ENCODE peak calls at places on chromosomes 4 and X, in nine cellular contexts. One of them, this sample, is unnamed.

GRCh38 chr4:1562371-1562770 is 121.7 kb downstream of the FAM53A start:
- DNase-seq in Peyer's patch: no peak
- DNase-seq in H9: no peak
- DNase-seq in left lung: peak; percentile 56
- DNase-seq in thoracic aorta: no peak
- DNase-seq in testis: no peak
- DNase-seq in brain microvascular endothelial cell: no peak
- DNase-seq in MM.1S: no peak
- DNase-seq in IMR-90: no peak
- DNase-seq in this sample: no peak

GRCh38 chr4:26088433-26088928 is 174.5 kb downstream of the SMIM20 start:
- DNase-seq in H9: no peak
- DNase-seq in thoracic aorta: no peak
- DNase-seq in testis: no peak
- DNase-seq in Peyer's patch: no peak
- DNase-seq in left lung: no peak
- DNase-seq in brain microvascular endothelial cell: peak; percentile 25
- DNase-seq in IMR-90: peak; percentile 78
- DNase-seq in MM.1S: no peak
- DNase-seq in this sample: no peak

GRCh38 chr4:169773889-169774288 is 16.1 kb upstream of the HPF1 start:
- DNase-seq in H9: no peak
- DNase-seq in left lung: no peak
- DNase-seq in testis: no peak
- DNase-seq in Peyer's patch: no peak
- DNase-seq in brain microvascular endothelial cell: no peak
- DNase-seq in thoracic aorta: no peak
- DNase-seq in IMR-90: no peak
- DNase-seq in MM.1S: no peak
- DNase-seq in this sample: no peak

GRCh38 chr4:140137654-140138053 is 16.3 kb downstream of the MAML3 start:
- DNase-seq in testis: no peak
- DNase-seq in MM.1S: no peak
- DNase-seq in H9: no peak
- DNase-seq in thoracic aorta: no peak
- DNase-seq in left lung: no peak
- DNase-seq in Peyer's patch: no peak
- DNase-seq in brain microvascular endothelial cell: peak; percentile 34
- DNase-seq in IMR-90: peak; percentile 59
- DNase-seq in this sample: no peak

GRCh38 chrX:96182366-96182765 is 502.3 kb upstream of the DIAPH2 start:
- DNase-seq in left lung: no peak
- DNase-seq in IMR-90: peak; percentile 15
- DNase-seq in brain microvascular endothelial cell: peak; percentile 27
- DNase-seq in Peyer's patch: no peak
- DNase-seq in H9: peak; percentile 78
- DNase-seq in MM.1S: peak; percentile 55
- DNase-seq in thoracic aorta: no peak
- DNase-seq in testis: peak; percentile 62
- DNase-seq in this sample: peak; percentile 86

GRCh38 chr4:168881754-168882153 is 128.3 kb downstream of the CBR4 start:
- DNase-seq in MM.1S: no peak
- DNase-seq in left lung: no peak
- DNase-seq in thoracic aorta: no peak
- DNase-seq in IMR-90: no peak
- DNase-seq in brain microvascular endothelial cell: no peak
- DNase-seq in testis: no peak
- DNase-seq in Peyer's patch: no peak
- DNase-seq in H9: no peak
- DNase-seq in this sample: no peak

GRCh38 chr4:137253949-137254348 is 278.3 kb downstream of the PCDH18 start:
- DNase-seq in left lung: no peak
- DNase-seq in IMR-90: peak; percentile 85
- DNase-seq in Peyer's patch: no peak
- DNase-seq in testis: no peak
- DNase-seq in MM.1S: no peak
- DNase-seq in thoracic aorta: no peak
- DNase-seq in H9: no peak
- DNase-seq in brain microvascular endothelial cell: peak; percentile 36
- DNase-seq in this sample: no peak

GRCh38 chr4:3802571-3803474 is 36.6 kb downstream of the ADRA2C start:
- DNase-seq in testis: no peak
- DNase-seq in brain microvascular endothelial cell: no peak
- DNase-seq in left lung: peak; percentile 43
- DNase-seq in MM.1S: no peak
- DNase-seq in IMR-90: no peak
- DNase-seq in H9: no peak
- DNase-seq in thoracic aorta: no peak
- DNase-seq in Peyer's patch: no peak
- DNase-seq in this sample: no peak

GRCh38 chr4:122328893-122329292 is 49.9 kb upstream of the ADAD1 start:
- DNase-seq in H9: no peak
- DNase-seq in thoracic aorta: no peak
- DNase-seq in testis: no peak
- DNase-seq in brain microvascular endothelial cell: no peak
- DNase-seq in Peyer's patch: no peak
- DNase-seq in left lung: no peak
- DNase-seq in MM.1S: no peak
- DNase-seq in IMR-90: no peak
- DNase-seq in this sample: no peak

GRCh38 chr4:93313207-93313606 is 515.3 kb upstream of the ATOH1 start:
- DNase-seq in IMR-90: peak; percentile 41
- DNase-seq in MM.1S: no peak
- DNase-seq in left lung: no peak
- DNase-seq in testis: no peak
- DNase-seq in thoracic aorta: no peak
- DNase-seq in H9: no peak
- DNase-seq in brain microvascular endothelial cell: no peak
- DNase-seq in Peyer's patch: no peak
- DNase-seq in this sample: no peak

GRCh38 chr4:5685296-5685695 is 23.1 kb downstream of the EVC2 start:
- DNase-seq in thoracic aorta: no peak
- DNase-seq in left lung: no peak
- DNase-seq in H9: no peak
- DNase-seq in IMR-90: no peak
- DNase-seq in brain microvascular endothelial cell: no peak
- DNase-seq in Peyer's patch: no peak
- DNase-seq in MM.1S: no peak
- DNase-seq in testis: no peak
- DNase-seq in this sample: no peak

GRCh38 chrX:64739792-64740378 is 236.4 kb downstream of the ZC4H2 start:
- DNase-seq in MM.1S: no peak
- DNase-seq in left lung: no peak
- DNase-seq in Peyer's patch: no peak
- DNase-seq in testis: no peak
- DNase-seq in brain microvascular endothelial cell: no peak
- DNase-seq in IMR-90: no peak
- DNase-seq in thoracic aorta: no peak
- DNase-seq in H9: no peak
- DNase-seq in this sample: no peak

DNA sequence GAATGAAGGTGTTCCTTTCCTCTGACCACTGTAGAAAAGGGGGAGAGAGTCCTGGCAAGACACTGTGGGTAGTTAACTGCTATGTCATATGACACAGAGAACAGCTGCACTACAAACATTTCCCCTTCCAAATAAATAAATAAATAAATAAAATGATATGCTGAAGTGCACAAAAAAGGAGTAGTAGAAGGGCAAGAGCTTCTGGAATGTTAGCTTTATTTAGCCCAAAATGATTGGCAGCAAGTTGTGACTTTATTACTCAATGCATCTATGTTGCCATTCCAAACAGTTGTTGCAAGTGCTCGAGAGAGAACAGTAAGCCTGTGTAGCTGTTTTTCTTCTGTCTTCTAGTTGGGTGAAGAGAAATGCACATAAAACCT is 13.2 kb upstream of the GBA3 start:
- DNase-seq in MM.1S: no peak
- DNase-seq in left lung: no peak
- DNase-seq in Peyer's patch: no peak
- DNase-seq in thoracic aorta: no peak
- DNase-seq in brain microvascular endothelial cell: no peak
- DNase-seq in H9: no peak
- DNase-seq in testis: no peak
- DNase-seq in IMR-90: no peak
- DNase-seq in this sample: no peak
- H3K27ac ChIP-seq in MM.1S: no peak overlapping the region
- H3K27ac ChIP-seq in left lung: no peak overlapping the region
- H3K27ac ChIP-seq in Peyer's patch: no peak overlapping the region
- H3K27ac ChIP-seq in thoracic aorta: peak overlapping the region; percentile 81
- H3K27ac ChIP-seq in brain microvascular endothelial cell: no peak overlapping the region
- H3K27ac ChIP-seq in H9: no peak overlapping the region
- H3K27ac ChIP-seq in testis: peak overlapping the region; percentile 42
- H3K27ac ChIP-seq in IMR-90: no peak overlapping the region
- H3K27ac ChIP-seq in this sample: no peak overlapping the region

DNA sequence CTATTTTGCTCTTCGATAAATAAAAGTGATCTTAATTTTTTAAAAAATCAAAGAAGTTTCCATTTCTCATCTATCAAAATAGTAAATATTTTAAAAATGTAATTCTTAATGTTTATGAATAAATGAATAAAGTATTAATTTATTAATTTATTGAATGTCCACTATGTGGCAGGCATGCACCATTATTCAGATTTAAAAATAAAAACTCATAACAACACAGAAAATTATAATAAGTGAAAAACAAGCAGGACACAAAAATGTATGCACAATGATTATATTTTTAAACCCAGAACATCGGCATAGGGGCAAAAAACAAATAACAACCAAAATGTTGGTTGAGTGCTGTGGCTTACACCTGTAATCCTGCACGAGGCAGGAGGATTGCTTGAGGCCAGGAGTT is 5.3 kb upstream of the PYURF start:
- DNase-seq in IMR-90: no peak
- DNase-seq in Peyer's patch: no peak
- DNase-seq in MM.1S: no peak
- DNase-seq in thoracic aorta: no peak
- DNase-seq in H9: no peak
- DNase-seq in left lung: no peak
- DNase-seq in testis: no peak
- DNase-seq in brain microvascular endothelial cell: no peak
- DNase-seq in this sample: no peak
- TF ChIP-seq CTCF in IMR-90: peak; percentile 42
- TF ChIP-seq CTCF in Peyer's patch: no peak
- TF ChIP-seq CTCF in MM.1S: no peak
- TF ChIP-seq CTCF in thoracic aorta: peak; percentile 16
- TF ChIP-seq CTCF in H9: no peak
- TF ChIP-seq CTCF in left lung: no peak
- TF ChIP-seq CTCF in testis: no peak
- TF ChIP-seq CTCF in brain microvascular endothelial cell: no peak
- TF ChIP-seq CTCF in this sample: no peak

DNA sequence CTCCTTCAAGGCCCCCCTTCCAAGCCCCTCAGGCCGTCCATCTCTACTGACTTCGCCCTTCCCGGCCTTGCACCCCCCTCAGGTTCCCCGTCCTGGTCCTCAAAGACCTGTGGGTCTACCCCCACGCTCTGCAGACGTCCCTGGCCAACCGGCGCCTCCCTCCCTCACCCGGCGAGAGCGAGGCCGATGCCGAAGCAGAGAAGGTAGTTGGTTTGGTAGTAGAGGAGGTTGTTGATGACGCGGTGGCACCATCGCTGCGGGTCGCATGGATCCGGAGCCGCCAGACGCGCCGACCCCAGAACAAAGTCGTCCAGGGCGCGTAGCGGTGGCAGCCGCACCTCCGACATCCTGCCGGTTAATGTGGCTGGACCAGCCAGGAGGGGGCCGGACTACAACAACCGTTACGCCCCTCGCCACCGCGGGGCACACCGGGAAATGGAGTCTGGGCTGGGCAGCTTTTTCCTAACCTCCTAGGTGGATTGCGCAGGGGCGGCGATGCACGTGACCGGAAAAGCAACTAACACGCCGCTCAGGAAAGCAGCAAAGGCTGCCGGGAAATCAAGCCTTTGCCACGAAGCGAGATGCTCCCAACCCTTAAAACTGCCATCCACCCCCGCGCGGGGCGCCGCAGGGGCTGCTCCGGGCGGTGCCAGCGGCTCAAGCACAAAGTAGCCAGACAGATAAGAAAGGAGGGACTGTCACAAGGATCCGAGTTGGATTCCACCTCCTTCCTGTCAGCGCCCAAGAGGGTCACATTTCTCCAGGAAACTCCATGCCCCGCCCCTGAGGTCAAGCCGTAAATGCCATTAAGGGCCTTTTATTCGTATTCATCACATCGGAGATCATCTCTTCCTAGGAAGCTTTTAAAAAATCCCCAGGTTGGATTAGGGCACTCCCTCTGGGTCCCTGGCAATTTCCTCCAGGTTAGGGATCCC is at the start of gene PRAF2:
- DNase-seq in IMR-90: peak; percentile 89
- DNase-seq in thoracic aorta: peak; percentile 78
- DNase-seq in H9: peak; percentile 89
- DNase-seq in Peyer's patch: peak; percentile 90
- DNase-seq in MM.1S: peak; percentile 88
- DNase-seq in left lung: peak; percentile 96
- DNase-seq in testis: peak; percentile 95
- DNase-seq in brain microvascular endothelial cell: peak; percentile 87
- DNase-seq in this sample: peak; percentile 95
- H3K27ac ChIP-seq in IMR-90: peak within 1 kb of the TSS; percentile 77
- H3K27ac ChIP-seq in thoracic aorta: peak within 1 kb of the TSS; percentile 77
- H3K27ac ChIP-seq in H9: no peak within 1 kb of the TSS
- H3K27ac ChIP-seq in Peyer's patch: peak within 1 kb of the TSS; percentile 55
- H3K27ac ChIP-seq in MM.1S: no peak within 1 kb of the TSS
- H3K27ac ChIP-seq in left lung: peak within 1 kb of the TSS; percentile 53
- H3K27ac ChIP-seq in testis: peak within 1 kb of the TSS; percentile 72
- H3K27ac ChIP-seq in brain microvascular endothelial cell: peak within 1 kb of the TSS; percentile 2
- H3K27ac ChIP-seq in this sample: no peak within 1 kb of the TSS

GRCh38 chr4:24477919-24478318 is 106.4 kb downstream of the DHX15 start:
- DNase-seq in brain microvascular endothelial cell: peak; percentile 76
- DNase-seq in Peyer's patch: no peak
- DNase-seq in MM.1S: no peak
- DNase-seq in H9: peak; percentile 53
- DNase-seq in left lung: no peak
- DNase-seq in thoracic aorta: no peak
- DNase-seq in IMR-90: peak; percentile 89
- DNase-seq in testis: peak; percentile 32
- DNase-seq in this sample: peak; percentile 70

GRCh38 chr4:24473309-24473721 is 111.0 kb downstream of the DHX15 start:
- DNase-seq in thoracic aorta: no peak
- DNase-seq in MM.1S: peak; percentile 58
- DNase-seq in left lung: no peak
- DNase-seq in IMR-90: peak; percentile 27
- DNase-seq in Peyer's patch: no peak
- DNase-seq in brain microvascular endothelial cell: no peak
- DNase-seq in H9: no peak
- DNase-seq in testis: peak; percentile 24
- DNase-seq in this sample: peak; percentile 65

GRCh38 chr4:24472514-24473308 is 111.6 kb downstream of the DHX15 start:
- DNase-seq in brain microvascular endothelial cell: peak; percentile 67
- DNase-seq in testis: peak; percentile 90
- DNase-seq in Peyer's patch: peak; percentile 76
- DNase-seq in thoracic aorta: peak; percentile 55
- DNase-seq in MM.1S: peak; percentile 90
- DNase-seq in H9: peak; percentile 88
- DNase-seq in IMR-90: peak; percentile 74
- DNase-seq in left lung: peak; percentile 89
- DNase-seq in this sample: peak; percentile 95

GRCh38 chr4:24475756-24476155 is 108.6 kb downstream of the DHX15 start:
- DNase-seq in thoracic aorta: no peak
- DNase-seq in Peyer's patch: no peak
- DNase-seq in brain microvascular endothelial cell: no peak
- DNase-seq in left lung: no peak
- DNase-seq in H9: no peak
- DNase-seq in MM.1S: no peak
- DNase-seq in IMR-90: no peak
- DNase-seq in testis: no peak
- DNase-seq in this sample: peak; percentile 58

GRCh38 chr4:24476209-24476781 is 108.1 kb downstream of the DHX15 start:
- DNase-seq in IMR-90: peak; percentile 18
- DNase-seq in testis: no peak
- DNase-seq in left lung: no peak
- DNase-seq in thoracic aorta: no peak
- DNase-seq in Peyer's patch: no peak
- DNase-seq in brain microvascular endothelial cell: no peak
- DNase-seq in MM.1S: peak; percentile 39
- DNase-seq in H9: no peak
- DNase-seq in this sample: no peak
- TF ChIP-seq CTCF in IMR-90: peak; percentile 43
- TF ChIP-seq CTCF in testis: no peak
- TF ChIP-seq CTCF in left lung: peak; percentile 34
- TF ChIP-seq CTCF in thoracic aorta: peak; percentile 50
- TF ChIP-seq CTCF in Peyer's patch: peak; percentile 47
- TF ChIP-seq CTCF in brain microvascular endothelial cell: peak; percentile 62
- TF ChIP-seq CTCF in MM.1S: peak; percentile 59
- TF ChIP-seq CTCF in H9: peak; percentile 72
- TF ChIP-seq CTCF in this sample: peak; percentile 81